ENCODE peak calls at places on chromosomes 12 and 14, in four cellular contexts. One of them, this sample, is unnamed.

GRCh38 chr14:23070262-23071129 is 13.2 kb upstream of the CDH24 start:
- DNase-seq in neuronal stem cell: no peak
- DNase-seq in IMR-90: no peak
- DNase-seq in H1: no peak
- DNase-seq in this sample: peak

GRCh38 chr12:75452675-75453330 is 27.8 kb upstream of the GLIPR1 start:
- DNase-seq in neuronal stem cell: no peak
- DNase-seq in IMR-90: peak
- DNase-seq in H1: no peak
- DNase-seq in this sample: no peak

GRCh38 chr12:113002155-113002554 is 23.8 kb downstream of the OAS2 start:
- DNase-seq in neuronal stem cell: no peak
- DNase-seq in IMR-90: no peak
- DNase-seq in H1: no peak
- DNase-seq in this sample: no peak

GRCh38 chr14:88037270-88037669 is 32.3 kb downstream of the GPR65 start:
- DNase-seq in neuronal stem cell: no peak
- DNase-seq in IMR-90: no peak
- DNase-seq in H1: no peak
- DNase-seq in this sample: peak

GRCh38 chr14:95346266-95346665 is 26.6 kb upstream of the CLMN start:
- DNase-seq in neuronal stem cell: no peak
- DNase-seq in IMR-90: no peak
- DNase-seq in H1: no peak
- DNase-seq in this sample: no peak

GRCh38 chr14:38139926-38140325 is 67.8 kb upstream of the SSTR1 start:
- DNase-seq in neuronal stem cell: no peak
- DNase-seq in IMR-90: no peak
- DNase-seq in H1: no peak
- DNase-seq in this sample: no peak

GRCh38 chr14:91067186-91067585 is 6.7 kb upstream of the RPS6KA5 start:
- DNase-seq in neuronal stem cell: no peak
- DNase-seq in IMR-90: no peak
- DNase-seq in H1: no peak
- DNase-seq in this sample: no peak

GRCh38 chr14:44316647-44317432 is 190.2 kb downstream of the FSCB start:
- DNase-seq in neuronal stem cell: no peak
- DNase-seq in IMR-90: peak
- DNase-seq in H1: no peak
- DNase-seq in this sample: peak

GRCh38 chr12:15001733-15002471 is 29.1 kb downstream of the PDE6H start:
- DNase-seq in neuronal stem cell: no peak
- DNase-seq in IMR-90: peak
- DNase-seq in H1: peak
- DNase-seq in this sample: peak

GRCh38 chr12:131673519-131674265 is 37.2 kb upstream of the SFSWAP start:
- DNase-seq in neuronal stem cell: no peak
- DNase-seq in IMR-90: peak
- DNase-seq in H1: no peak
- DNase-seq in this sample: no peak

GRCh38 chr14:35383569-35384385 is 20.8 kb downstream of the NFKBIA start:
- DNase-seq in neuronal stem cell: no peak
- DNase-seq in IMR-90: no peak
- DNase-seq in H1: no peak
- DNase-seq in this sample: no peak

GRCh38 chr14:35386673-35387125 is 17.9 kb downstream of the NFKBIA start:
- DNase-seq in neuronal stem cell: no peak
- DNase-seq in IMR-90: no peak
- DNase-seq in H1: no peak
- DNase-seq in this sample: peak

GRCh38 chr14:35385042-35385839 is 19.3 kb downstream of the NFKBIA start:
- DNase-seq in neuronal stem cell: no peak
- DNase-seq in IMR-90: peak
- DNase-seq in H1: no peak
- DNase-seq in this sample: no peak

GRCh38 chr14:35387209-35387608 is 17.3 kb downstream of the NFKBIA start:
- DNase-seq in neuronal stem cell: no peak
- DNase-seq in IMR-90: no peak
- DNase-seq in H1: no peak
- DNase-seq in this sample: no peak

DNA sequence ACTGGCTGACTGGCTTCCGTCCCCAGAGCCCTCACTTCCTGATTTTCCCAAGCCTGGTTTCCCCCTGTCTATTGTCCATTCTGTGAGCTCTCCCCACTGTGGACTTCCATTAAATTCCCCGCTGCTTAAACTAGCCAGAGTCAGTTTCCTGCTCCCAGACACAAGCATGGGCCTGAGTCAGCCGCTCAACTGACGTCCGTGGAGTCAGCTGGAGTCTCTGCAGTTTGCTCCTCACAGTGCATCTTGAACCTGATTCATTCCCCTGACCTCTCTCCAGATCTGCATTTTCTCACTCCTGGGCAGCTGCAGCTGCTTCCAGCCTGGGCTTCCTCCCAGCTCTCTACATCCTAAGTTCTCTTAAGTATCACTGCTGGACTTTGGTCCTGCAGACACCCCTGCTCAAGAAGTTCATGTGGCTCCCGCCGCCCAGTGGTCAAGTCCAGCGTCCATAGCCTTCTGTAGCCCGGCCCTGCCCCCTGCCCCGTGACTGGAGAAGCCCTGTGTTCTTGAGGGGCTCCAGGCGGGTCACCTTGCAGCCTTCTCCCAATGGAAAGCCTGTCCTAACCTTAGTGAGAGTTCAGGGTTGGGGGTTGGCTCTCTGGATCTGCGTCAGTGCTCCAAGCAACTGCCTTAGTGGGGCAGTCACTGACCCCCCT is 20.0 kb downstream of the NFKBIA start:
- DNase-seq in neuronal stem cell: no peak
- DNase-seq in IMR-90: peak
- DNase-seq in H1: no peak
- DNase-seq in this sample: no peak
- H2AK5ac ChIP-seq in neuronal stem cell: peak
- H2AK5ac ChIP-seq in IMR-90: peak
- H2AK5ac ChIP-seq in H1: no peak
- H2AK5ac ChIP-seq in this sample: no peak

GRCh38 chr12:120495189-120495722 is 657 bp upstream of the DYNLL1 start:
- DNase-seq in neuronal stem cell: no peak
- DNase-seq in IMR-90: no peak
- DNase-seq in H1: no peak
- DNase-seq in this sample: peak

GRCh38 chr12:120498870-120499515 is 3.1 kb downstream of the DYNLL1 start:
- DNase-seq in neuronal stem cell: no peak
- DNase-seq in IMR-90: no peak
- DNase-seq in H1: no peak
- DNase-seq in this sample: peak

GRCh38 chr12:120497524-120498150 is 1.7 kb downstream of the DYNLL1 start:
- DNase-seq in neuronal stem cell: no peak
- DNase-seq in IMR-90: peak
- DNase-seq in H1: no peak
- DNase-seq in this sample: no peak

GRCh38 chr12:120496353-120497340 is 734 bp downstream of the DYNLL1 start:
- DNase-seq in neuronal stem cell: peak
- DNase-seq in IMR-90: peak
- DNase-seq in H1: no peak
- DNase-seq in this sample: peak

DNA sequence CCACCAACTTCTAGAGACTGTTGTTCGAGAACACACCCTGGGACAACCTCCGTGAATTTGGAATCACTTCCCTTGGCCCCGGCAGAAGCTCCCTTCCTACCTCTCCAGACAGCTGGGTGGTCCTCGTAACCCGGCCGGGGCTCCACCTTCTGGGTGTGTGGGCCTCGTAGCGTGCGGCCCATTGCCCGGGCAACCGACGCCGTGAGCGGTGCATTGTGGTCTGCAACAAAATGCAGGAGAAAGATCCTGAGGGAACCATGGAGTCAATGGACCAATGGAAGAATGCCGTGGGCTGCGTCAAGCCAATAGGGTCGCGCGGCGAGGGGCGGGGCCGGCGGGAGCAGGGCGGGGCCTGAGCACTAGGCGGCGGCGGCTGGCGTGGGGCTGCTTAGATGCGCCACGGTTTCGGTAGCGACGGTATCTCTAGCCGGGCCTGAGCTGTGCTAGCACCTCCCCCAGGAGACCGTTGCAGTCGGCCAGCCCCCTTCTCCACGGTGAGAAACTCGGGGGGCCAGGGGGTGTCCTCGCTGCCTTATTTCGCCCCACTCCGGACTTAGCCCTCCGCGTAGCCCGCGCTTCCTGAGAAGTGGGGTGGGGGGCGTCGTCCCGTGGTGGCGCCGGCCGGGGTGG is at the start of gene DYNLL1:
- DNase-seq in neuronal stem cell: peak
- DNase-seq in IMR-90: peak
- DNase-seq in H1: peak
- DNase-seq in this sample: peak
- H2AK5ac ChIP-seq in neuronal stem cell: peak
- H2AK5ac ChIP-seq in IMR-90: peak
- H2AK5ac ChIP-seq in H1: no peak
- H2AK5ac ChIP-seq in this sample: no peak

DNA sequence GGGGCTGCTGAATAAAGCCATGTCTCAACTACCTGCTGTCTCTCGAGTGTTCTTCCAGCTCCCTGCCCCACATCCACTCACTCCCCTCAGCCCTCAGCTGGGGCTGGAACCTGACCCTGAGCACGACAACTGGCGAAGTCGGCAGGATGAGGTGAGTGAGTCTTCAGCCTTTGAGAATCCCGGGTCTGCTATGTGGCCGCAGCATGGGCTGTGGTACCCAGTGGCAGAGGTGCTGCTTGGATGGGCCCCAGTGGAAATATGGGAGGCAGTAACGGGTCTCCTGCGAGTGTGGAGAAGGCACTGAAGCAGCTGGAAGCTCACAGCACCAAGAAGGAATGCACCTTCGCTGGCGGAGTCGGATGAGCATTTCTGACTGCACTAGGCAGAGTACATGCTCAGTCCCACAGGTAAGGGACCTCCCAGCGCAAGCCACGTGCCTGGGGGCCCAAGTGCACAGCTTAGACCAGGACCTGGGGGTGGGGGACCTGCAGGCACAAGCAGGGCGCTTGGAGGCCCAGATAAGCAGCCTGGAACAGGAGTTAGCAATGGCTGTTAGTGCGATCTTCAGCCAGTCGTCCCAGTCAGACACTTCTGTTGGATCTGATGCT is 95.5 kb upstream of the TMPO start:
- DNase-seq in neuronal stem cell: no peak
- DNase-seq in IMR-90: no peak
- DNase-seq in H1: no peak
- DNase-seq in this sample: no peak
- H2AK5ac ChIP-seq in neuronal stem cell: peak
- H2AK5ac ChIP-seq in IMR-90: peak
- H2AK5ac ChIP-seq in H1: no peak
- H2AK5ac ChIP-seq in this sample: no peak

GRCh38 chr14:45902241-45902640 is 649.2 kb upstream of the MIS18BP1 start:
- DNase-seq in neuronal stem cell: no peak
- DNase-seq in IMR-90: no peak
- DNase-seq in H1: no peak
- DNase-seq in this sample: no peak

GRCh38 chr14:45905672-45906071 is 652.7 kb upstream of the MIS18BP1 start:
- DNase-seq in neuronal stem cell: no peak
- DNase-seq in IMR-90: no peak
- DNase-seq in H1: no peak
- DNase-seq in this sample: no peak

GRCh38 chr14:45904313-45904712 is 651.3 kb upstream of the MIS18BP1 start:
- DNase-seq in neuronal stem cell: no peak
- DNase-seq in IMR-90: no peak
- DNase-seq in H1: no peak
- DNase-seq in this sample: no peak

GRCh38 chr14:45907782-45908181 is 654.8 kb upstream of the MIS18BP1 start:
- DNase-seq in neuronal stem cell: no peak
- DNase-seq in IMR-90: no peak
- DNase-seq in H1: no peak
- DNase-seq in this sample: no peak

GRCh38 chr14:45906257-45906656 is 653.3 kb upstream of the MIS18BP1 start:
- DNase-seq in neuronal stem cell: no peak
- DNase-seq in IMR-90: no peak
- DNase-seq in H1: no peak
- DNase-seq in this sample: no peak
- H2AK5ac ChIP-seq in neuronal stem cell: no peak
- H2AK5ac ChIP-seq in IMR-90: no peak
- H2AK5ac ChIP-seq in H1: no peak
- H2AK5ac ChIP-seq in this sample: no peak

GRCh38 chr12:6904280-6905276 is at the start of gene LRRC23:
- DNase-seq in neuronal stem cell: peak
- DNase-seq in IMR-90: peak
- DNase-seq in H1: peak
- DNase-seq in this sample: peak

GRCh38 chr12:6903712-6904111 is 910 bp upstream of the LRRC23 start:
- DNase-seq in neuronal stem cell: no peak
- DNase-seq in IMR-90: no peak
- DNase-seq in H1: no peak
- DNase-seq in this sample: no peak

GRCh38 chr12:6902448-6902847 is 2.2 kb upstream of the LRRC23 start:
- DNase-seq in neuronal stem cell: no peak
- DNase-seq in IMR-90: no peak
- DNase-seq in H1: no peak
- DNase-seq in this sample: no peak

GRCh38 chr12:6909421-6910145 is 4.8 kb upstream of the ENO2 start:
- DNase-seq in neuronal stem cell: no peak
- DNase-seq in IMR-90: no peak
- DNase-seq in H1: no peak
- DNase-seq in this sample: no peak

DNA sequence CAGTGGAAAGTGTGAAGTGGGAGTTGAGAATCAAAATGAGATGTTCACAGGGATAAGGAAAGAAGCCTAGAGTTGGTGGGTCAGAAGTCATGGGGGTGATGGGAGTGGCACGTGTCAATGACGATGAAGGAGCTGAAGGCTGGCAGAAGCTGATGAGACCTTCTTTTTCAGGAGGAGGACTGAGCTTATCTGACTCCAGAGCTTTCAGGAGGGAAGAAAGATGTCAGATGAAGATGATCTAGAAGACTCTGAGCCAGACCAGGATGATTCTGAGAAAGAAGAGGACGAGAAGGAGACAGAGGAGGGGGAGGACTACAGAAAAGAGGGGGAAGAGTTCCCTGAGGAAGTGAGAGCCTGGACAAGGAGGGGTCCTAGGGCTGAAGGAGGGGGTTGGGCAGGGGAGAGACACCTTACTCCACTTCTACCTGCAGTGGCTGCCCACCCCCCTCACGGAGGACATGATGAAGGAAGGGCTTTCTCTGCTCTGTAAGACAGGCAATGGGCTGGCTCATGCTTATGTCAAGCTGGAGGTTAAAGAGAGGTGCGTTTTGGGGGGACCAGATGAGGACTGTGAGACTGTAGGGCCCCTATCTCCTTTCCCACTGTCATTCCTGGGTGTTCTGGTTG is 905 bp downstream of the LRRC23 start:
- DNase-seq in neuronal stem cell: no peak
- DNase-seq in IMR-90: no peak
- DNase-seq in H1: no peak
- DNase-seq in this sample: no peak
- H2AK5ac ChIP-seq in neuronal stem cell: no peak
- H2AK5ac ChIP-seq in IMR-90: peak
- H2AK5ac ChIP-seq in H1: no peak
- H2AK5ac ChIP-seq in this sample: no peak

This sample was measured in mesendoderm.